ENCODE peak calls at places on chromosome 21, in nine cellular contexts. One of them, this sample, is unnamed.
A peak's percentile ranks its signal among the peaks of the same experiment; 100 is the strongest.

GRCh38 chr21:29201186-29201585 is 70.7 kb downstream of the MAP3K7CL start:
- DNase-seq in left lung: no peak
- DNase-seq in breast epithelium: no peak
- DNase-seq in Peyer's patch: no peak
- DNase-seq in psoas muscle: no peak
- DNase-seq in vagina: no peak
- DNase-seq in cardiac muscle cell: no peak
- DNase-seq in adrenal gland: no peak
- DNase-seq in colonic mucosa: no peak
- DNase-seq in this sample: no peak

GRCh38 chr21:44842721-44843445 is 25.0 kb upstream of the SUMO3 start:
- DNase-seq in left lung: peak; percentile 16
- DNase-seq in breast epithelium: peak; percentile 41
- DNase-seq in Peyer's patch: no peak
- DNase-seq in psoas muscle: no peak
- DNase-seq in vagina: no peak
- DNase-seq in cardiac muscle cell: no peak
- DNase-seq in adrenal gland: no peak
- DNase-seq in colonic mucosa: no peak
- DNase-seq in this sample: no peak

GRCh38 chr21:37006521-37007291 is at the start of gene RIPPLY3:
- DNase-seq in left lung: no peak
- DNase-seq in breast epithelium: no peak
- DNase-seq in Peyer's patch: peak; percentile 51
- DNase-seq in psoas muscle: no peak
- DNase-seq in vagina: no peak
- DNase-seq in cardiac muscle cell: peak; percentile 45
- DNase-seq in adrenal gland: no peak
- DNase-seq in colonic mucosa: no peak
- DNase-seq in this sample: no peak

GRCh38 chr21:45192332-45192731 is 95.4 kb downstream of the POFUT2 start:
- DNase-seq in left lung: no peak
- DNase-seq in breast epithelium: no peak
- DNase-seq in Peyer's patch: no peak
- DNase-seq in psoas muscle: no peak
- DNase-seq in vagina: no peak
- DNase-seq in cardiac muscle cell: no peak
- DNase-seq in adrenal gland: no peak
- DNase-seq in colonic mucosa: no peak
- DNase-seq in this sample: no peak

GRCh38 chr21:26280715-26281310 is 110.2 kb upstream of the APP start:
- DNase-seq in left lung: no peak
- DNase-seq in breast epithelium: no peak
- DNase-seq in Peyer's patch: no peak
- DNase-seq in psoas muscle: no peak
- DNase-seq in vagina: no peak
- DNase-seq in cardiac muscle cell: no peak
- DNase-seq in adrenal gland: no peak
- DNase-seq in colonic mucosa: no peak
- DNase-seq in this sample: no peak

GRCh38 chr21:44865561-44866280 is 7.8 kb downstream of the PTTG1IP start:
- DNase-seq in left lung: peak; percentile 51
- DNase-seq in breast epithelium: no peak
- DNase-seq in Peyer's patch: peak; percentile 63
- DNase-seq in psoas muscle: no peak
- DNase-seq in vagina: no peak
- DNase-seq in cardiac muscle cell: peak; percentile 18
- DNase-seq in adrenal gland: no peak
- DNase-seq in colonic mucosa: no peak
- DNase-seq in this sample: no peak

GRCh38 chr21:32626633-32627196 is 14.5 kb upstream of the CFAP298 start:
- DNase-seq in left lung: no peak
- DNase-seq in breast epithelium: no peak
- DNase-seq in Peyer's patch: no peak
- DNase-seq in psoas muscle: no peak
- DNase-seq in vagina: no peak
- DNase-seq in cardiac muscle cell: peak; percentile 62
- DNase-seq in adrenal gland: no peak
- DNase-seq in colonic mucosa: no peak
- DNase-seq in this sample: no peak

GRCh38 chr21:37516998-37517397 is 150.4 kb downstream of the DYRK1A start:
- DNase-seq in left lung: no peak
- DNase-seq in breast epithelium: no peak
- DNase-seq in Peyer's patch: no peak
- DNase-seq in psoas muscle: no peak
- DNase-seq in vagina: no peak
- DNase-seq in cardiac muscle cell: no peak
- DNase-seq in adrenal gland: no peak
- DNase-seq in colonic mucosa: no peak
- DNase-seq in this sample: no peak

GRCh38 chr21:16908087-16908486 is 604.8 kb upstream of the CXADR start:
- DNase-seq in left lung: peak; percentile 33
- DNase-seq in breast epithelium: no peak
- DNase-seq in Peyer's patch: no peak
- DNase-seq in psoas muscle: no peak
- DNase-seq in vagina: no peak
- DNase-seq in cardiac muscle cell: no peak
- DNase-seq in adrenal gland: peak; percentile 19
- DNase-seq in colonic mucosa: no peak
- DNase-seq in this sample: peak; percentile 8

GRCh38 chr21:38773108-38774061 is 32.3 kb upstream of the ETS2 start:
- DNase-seq in left lung: no peak
- DNase-seq in breast epithelium: no peak
- DNase-seq in Peyer's patch: no peak
- DNase-seq in psoas muscle: peak; percentile 58
- DNase-seq in vagina: no peak
- DNase-seq in cardiac muscle cell: peak; percentile 91
- DNase-seq in adrenal gland: peak; percentile 26
- DNase-seq in colonic mucosa: no peak
- DNase-seq in this sample: peak; percentile 46

GRCh38 chr21:36966066-36966845 is at the start of gene HLCS:
- DNase-seq in left lung: peak; percentile 62
- DNase-seq in breast epithelium: peak; percentile 65
- DNase-seq in Peyer's patch: peak; percentile 90
- DNase-seq in psoas muscle: peak; percentile 80
- DNase-seq in vagina: no peak
- DNase-seq in cardiac muscle cell: peak; percentile 72
- DNase-seq in adrenal gland: peak; percentile 76
- DNase-seq in colonic mucosa: peak; percentile 71
- DNase-seq in this sample: no peak

GRCh38 chr21:20443558-20444155 is 554.6 kb upstream of the NCAM2 start:
- DNase-seq in left lung: no peak
- DNase-seq in breast epithelium: no peak
- DNase-seq in Peyer's patch: no peak
- DNase-seq in psoas muscle: no peak
- DNase-seq in vagina: no peak
- DNase-seq in cardiac muscle cell: no peak
- DNase-seq in adrenal gland: no peak
- DNase-seq in colonic mucosa: no peak
- DNase-seq in this sample: no peak

GRCh38 chr21:43764576-43765495 is 11.3 kb downstream of the CSTB start:
- DNase-seq in left lung: no peak
- DNase-seq in breast epithelium: no peak
- DNase-seq in Peyer's patch: no peak
- DNase-seq in psoas muscle: no peak
- DNase-seq in vagina: no peak
- DNase-seq in cardiac muscle cell: no peak
- DNase-seq in adrenal gland: no peak
- DNase-seq in colonic mucosa: no peak
- DNase-seq in this sample: no peak

GRCh38 chr21:25862596-25862995 is 127.8 kb downstream of the GABPA start:
- DNase-seq in left lung: no peak
- DNase-seq in breast epithelium: no peak
- DNase-seq in Peyer's patch: no peak
- DNase-seq in psoas muscle: no peak
- DNase-seq in vagina: no peak
- DNase-seq in cardiac muscle cell: peak; percentile 56
- DNase-seq in adrenal gland: no peak
- DNase-seq in colonic mucosa: no peak
- DNase-seq in this sample: no peak

GRCh38 chr21:24938592-24938991 is 668.7 kb downstream of the MRPL39 start:
- DNase-seq in left lung: no peak
- DNase-seq in breast epithelium: no peak
- DNase-seq in Peyer's patch: no peak
- DNase-seq in psoas muscle: no peak
- DNase-seq in vagina: no peak
- DNase-seq in cardiac muscle cell: no peak
- DNase-seq in adrenal gland: no peak
- DNase-seq in colonic mucosa: no peak
- DNase-seq in this sample: no peak

GRCh38 chr21:46228345-46229051 is at the start of gene LSS:
- DNase-seq in left lung: peak; percentile 99
- DNase-seq in breast epithelium: peak; percentile 98
- DNase-seq in Peyer's patch: peak; percentile 99
- DNase-seq in psoas muscle: peak; percentile 99
- DNase-seq in vagina: peak; percentile 97
- DNase-seq in cardiac muscle cell: peak; percentile 100
- DNase-seq in adrenal gland: peak; percentile 99
- DNase-seq in colonic mucosa: peak; percentile 99
- DNase-seq in this sample: peak; percentile 93

GRCh38 chr21:46226146-46226545 is 2.4 kb downstream of the LSS start:
- DNase-seq in left lung: no peak
- DNase-seq in breast epithelium: no peak
- DNase-seq in Peyer's patch: peak; percentile 37
- DNase-seq in psoas muscle: no peak
- DNase-seq in vagina: no peak
- DNase-seq in cardiac muscle cell: no peak
- DNase-seq in adrenal gland: no peak
- DNase-seq in colonic mucosa: no peak
- DNase-seq in this sample: no peak

GRCh38 chr21:46229133-46229922 is 754 bp upstream of the LSS start:
- DNase-seq in left lung: no peak
- DNase-seq in breast epithelium: no peak
- DNase-seq in Peyer's patch: no peak
- DNase-seq in psoas muscle: no peak
- DNase-seq in vagina: no peak
- DNase-seq in cardiac muscle cell: no peak
- DNase-seq in adrenal gland: peak; percentile 33
- DNase-seq in colonic mucosa: no peak
- DNase-seq in this sample: no peak

GRCh38 chr21:46227811-46228344 is 696 bp downstream of the LSS start:
- DNase-seq in left lung: no peak
- DNase-seq in breast epithelium: no peak
- DNase-seq in Peyer's patch: peak; percentile 48
- DNase-seq in psoas muscle: no peak
- DNase-seq in vagina: no peak
- DNase-seq in cardiac muscle cell: no peak
- DNase-seq in adrenal gland: no peak
- DNase-seq in colonic mucosa: no peak
- DNase-seq in this sample: no peak

DNA sequence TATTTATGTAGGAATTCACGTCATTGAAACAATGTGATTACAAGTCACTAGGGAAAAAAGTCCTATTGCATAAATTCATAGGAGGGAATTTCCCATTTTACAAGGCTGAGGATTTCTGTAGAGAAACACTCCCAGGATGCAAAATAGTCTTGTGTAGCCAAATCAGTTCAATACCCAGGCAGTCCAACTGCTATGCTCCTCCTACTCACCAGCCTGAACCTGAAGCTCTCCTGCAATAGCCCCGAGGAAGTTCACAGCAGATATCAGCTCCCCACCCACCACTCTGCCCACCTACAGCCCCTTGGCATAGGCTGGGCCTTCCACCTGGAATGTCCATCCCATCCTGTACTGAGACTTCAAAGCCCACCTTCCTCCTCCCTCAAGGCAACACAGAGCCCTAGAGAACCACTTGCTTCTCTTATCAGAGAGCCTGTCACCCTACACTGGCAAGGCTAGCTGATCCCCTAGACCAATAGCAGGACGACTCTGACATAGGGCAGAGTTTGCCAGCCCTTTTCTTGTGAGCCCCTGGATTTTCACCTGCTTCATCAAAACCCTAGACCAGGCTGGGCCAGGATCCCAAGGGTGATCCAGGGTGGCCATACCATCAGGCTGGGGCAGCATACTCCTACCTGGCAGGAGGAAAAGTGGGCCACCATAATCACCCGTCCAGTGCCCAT is 1.5 kb downstream of the LSS start:
- DNase-seq in left lung: no peak
- DNase-seq in breast epithelium: no peak
- DNase-seq in Peyer's patch: peak; percentile 46
- DNase-seq in psoas muscle: no peak
- DNase-seq in vagina: no peak
- DNase-seq in cardiac muscle cell: peak; percentile 78
- DNase-seq in adrenal gland: no peak
- DNase-seq in colonic mucosa: no peak
- DNase-seq in this sample: no peak
- H3K4me3 ChIP-seq in left lung: peak overlapping the region; percentile 98
- H3K4me3 ChIP-seq in breast epithelium: peak overlapping the region; percentile 95
- H3K4me3 ChIP-seq in Peyer's patch: no peak overlapping the region
- H3K4me3 ChIP-seq in psoas muscle: peak overlapping the region; percentile 99
- H3K4me3 ChIP-seq in vagina: peak overlapping the region; percentile 58
- H3K4me3 ChIP-seq in cardiac muscle cell: peak overlapping the region; percentile 68
- H3K4me3 ChIP-seq in adrenal gland: no peak overlapping the region
- H3K4me3 ChIP-seq in colonic mucosa: peak overlapping the region; percentile 96
- H3K4me3 ChIP-seq in this sample: peak overlapping the region; percentile 98

DNA sequence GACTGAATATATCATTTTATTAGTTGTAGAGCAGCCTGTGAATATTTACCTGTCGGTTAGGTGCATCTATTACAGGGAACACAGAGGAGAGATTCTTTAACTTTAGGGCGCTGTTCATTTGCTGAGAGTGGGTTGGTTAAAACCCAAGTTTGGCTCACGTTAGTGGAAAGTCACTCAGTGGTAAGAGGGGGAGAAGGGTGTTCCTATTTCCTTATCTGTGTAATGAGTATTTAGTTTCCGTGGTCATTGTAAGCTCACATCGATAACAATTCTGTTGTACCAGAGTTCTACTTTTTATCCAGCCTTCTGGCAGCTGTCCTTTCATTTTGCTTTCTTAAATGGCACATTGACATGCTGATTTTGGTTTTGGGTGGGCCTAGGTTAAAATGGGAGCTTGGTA is 773.2 kb upstream of the ADAMTS5 start:
- DNase-seq in left lung: no peak
- DNase-seq in breast epithelium: no peak
- DNase-seq in Peyer's patch: no peak
- DNase-seq in psoas muscle: no peak
- DNase-seq in vagina: no peak
- DNase-seq in cardiac muscle cell: no peak
- DNase-seq in adrenal gland: no peak
- DNase-seq in colonic mucosa: no peak
- DNase-seq in this sample: no peak
- H3K4me1 ChIP-seq in left lung: no peaks in the 10 kb centered on the region
- H3K4me1 ChIP-seq in breast epithelium: no peaks in the 10 kb centered on the region
- H3K4me1 ChIP-seq in Peyer's patch: no peaks in the 10 kb centered on the region
- H3K4me1 ChIP-seq in psoas muscle: no peaks in the 10 kb centered on the region
- H3K4me1 ChIP-seq in vagina: no peaks in the 10 kb centered on the region
- H3K4me1 ChIP-seq in cardiac muscle cell: no peaks in the 10 kb centered on the region
- H3K4me1 ChIP-seq in adrenal gland: no peaks in the 10 kb centered on the region
- H3K4me1 ChIP-seq in colonic mucosa: no peaks in the 10 kb centered on the region
- H3K4me1 ChIP-seq in this sample: no peaks in the 10 kb centered on the region

GRCh38 chr21:41289431-41289830 is 27.2 kb upstream of the FAM3B start:
- DNase-seq in left lung: no peak
- DNase-seq in breast epithelium: no peak
- DNase-seq in Peyer's patch: no peak
- DNase-seq in psoas muscle: no peak
- DNase-seq in vagina: no peak
- DNase-seq in cardiac muscle cell: peak; percentile 17
- DNase-seq in adrenal gland: no peak
- DNase-seq in colonic mucosa: no peak
- DNase-seq in this sample: no peak
- TF ChIP-seq CTCF in left lung: no peak
- TF ChIP-seq CTCF in breast epithelium: no peak
- TF ChIP-seq CTCF in Peyer's patch: peak; percentile 15
- TF ChIP-seq CTCF in psoas muscle: no peak
- TF ChIP-seq CTCF in vagina: no peak
- TF ChIP-seq CTCF in cardiac muscle cell: no peak
- TF ChIP-seq CTCF in adrenal gland: no peak
- TF ChIP-seq CTCF in colonic mucosa: no peak
- TF ChIP-seq CTCF in this sample: no peak

GRCh38 chr21:34029724-34030528 is 43.5 kb upstream of the MRPS6 start:
- DNase-seq in left lung: no peak
- DNase-seq in breast epithelium: no peak
- DNase-seq in Peyer's patch: no peak
- DNase-seq in psoas muscle: peak; percentile 20
- DNase-seq in vagina: no peak
- DNase-seq in cardiac muscle cell: peak; percentile 92
- DNase-seq in adrenal gland: peak; percentile 36
- DNase-seq in colonic mucosa: peak; percentile 38
- DNase-seq in this sample: no peak
- H3K4me3 ChIP-seq in left lung: no peak overlapping the region
- H3K4me3 ChIP-seq in breast epithelium: peak overlapping the region; percentile 1
- H3K4me3 ChIP-seq in Peyer's patch: no peak overlapping the region
- H3K4me3 ChIP-seq in psoas muscle: peak overlapping the region; percentile 40
- H3K4me3 ChIP-seq in vagina: no peak overlapping the region
- H3K4me3 ChIP-seq in cardiac muscle cell: no peak overlapping the region
- H3K4me3 ChIP-seq in adrenal gland: no peak overlapping the region
- H3K4me3 ChIP-seq in colonic mucosa: no peak overlapping the region
- H3K4me3 ChIP-seq in this sample: peak overlapping the region; percentile 26

This sample was measured in thoracic aorta.